ENCODE peak calls at places on chromosomes 7 and 10, in four cellular contexts. H is right lobe of liver, O is AG04450, N is HFF-Myc. W is an unnamed sample.

GRCh38 chr7:2314209-2314955 is at the start of gene SNX8:
- DNase-seq in H (peak), O (peak), N (no peak), W (peak)

GRCh38 chr10:53023411-53023810 is 250.8 kb upstream of the MBL2 start:
- DNase-seq in H (no peak), O (no peak), N (no peak), W (no peak)

GRCh38 chr7:143399151-143399550 is 9.5 kb downstream of the EPHA1 start:
- DNase-seq in H (no peak), O (no peak), N (no peak), W (no peak)

GRCh38 chr7:79506481-79506880 is 53.0 kb upstream of the MAGI2 start:
- DNase-seq in H (no peak), O (peak), N (no peak), W (no peak)

GRCh38 chr10:11017575-11018425 is at the start of gene CELF2:
- DNase-seq in H (peak), O (no peak), N (no peak), W (peak)

GRCh38 chr7:133714654-133715053 is 412.5 kb upstream of the LRGUK start:
- DNase-seq in H (no peak), O (no peak), N (no peak), W (no peak)

GRCh38 chr7:99042957-99043356 is 101.0 kb downstream of the SMURF1 start:
- DNase-seq in H (no peak), O (no peak), N (no peak), W (no peak)

GRCh38 chr7:99618726-99619125 is 2.0 kb downstream of the ZSCAN25 start:
- DNase-seq in H (no peak), O (no peak), N (peak), W (no peak)

GRCh38 chr10:74862625-74863024 is 36.2 kb downstream of the KAT6B start:
- DNase-seq in H (no peak), O (no peak), N (no peak), W (no peak)

GRCh38 chr10:58952747-58953466 is 223.5 kb upstream of the PHYHIPL start:
- DNase-seq in H (no peak), O (no peak), N (peak), W (no peak)

GRCh38 chr7:23347682-23348180 is 48.6 kb downstream of the MALSU1 start:
- DNase-seq in H (no peak), O (no peak), N (peak), W (no peak)

GRCh38 chr10:124414077-124414476 is 4.6 kb downstream of the OAT start:
- DNase-seq in H (no peak), O (no peak), N (no peak), W (no peak)

GRCh38 chr7:51467384-51468017 is 150.9 kb upstream of the COBL start:
- DNase-seq in H (no peak), O (no peak), N (no peak), W (no peak)

GRCh38 chr10:65805993-65806392 is 1119.8 kb upstream of the LRRTM3 start:
- DNase-seq in H (no peak), O (no peak), N (no peak), W (no peak)

GRCh38 chr10:12412671-12413368 is 63.5 kb downstream of the CAMK1D start:
- DNase-seq in H (no peak), O (no peak), N (no peak), W (no peak)

GRCh38 chr10:110820321-110820814 is 51.4 kb upstream of the PDCD4 start:
- DNase-seq in H (no peak), O (no peak), N (no peak), W (no peak)

GRCh38 chr10:110822708-110823291 is 48.9 kb upstream of the PDCD4 start:
- DNase-seq in H (no peak), O (no peak), N (no peak), W (no peak)

GRCh38 chr10:110824152-110824441 is 47.6 kb upstream of the PDCD4 start:
- DNase-seq in H (no peak), O (no peak), N (no peak), W (no peak)

GRCh38 chr10:110822065-110822707 is 49.5 kb upstream of the PDCD4 start:
- DNase-seq in H (no peak), O (no peak), N (no peak), W (no peak)

GRCh38 chr10:110821508-110821907 is 50.2 kb upstream of the PDCD4 start:
- DNase-seq in H (no peak), O (no peak), N (no peak), W (no peak)
- H3K4me3 ChIP-seq in H (no peak), O (no peak), N (no peak), W (no peak)

DNA sequence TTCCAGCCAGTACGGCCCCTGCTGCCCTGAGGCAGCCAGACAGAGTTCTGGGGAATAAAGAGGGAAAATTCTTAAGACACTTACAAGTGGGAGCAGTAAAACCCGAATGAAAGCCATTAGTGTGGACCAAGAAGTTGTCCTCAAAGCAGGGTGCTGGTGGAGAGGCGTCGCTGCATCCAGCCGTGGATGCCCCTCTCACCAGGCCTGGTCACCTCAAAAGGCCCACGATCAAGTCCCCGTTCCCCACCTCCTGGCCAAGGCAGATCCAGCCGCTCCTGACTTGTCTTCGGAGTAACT is 656 bp downstream of the VSTM4 start:
- DNase-seq in H (no peak), O (no peak), N (no peak), W (no peak)
- H3K4me3 ChIP-seq in H (peak), O (peak), N (peak), W (peak)

DNA sequence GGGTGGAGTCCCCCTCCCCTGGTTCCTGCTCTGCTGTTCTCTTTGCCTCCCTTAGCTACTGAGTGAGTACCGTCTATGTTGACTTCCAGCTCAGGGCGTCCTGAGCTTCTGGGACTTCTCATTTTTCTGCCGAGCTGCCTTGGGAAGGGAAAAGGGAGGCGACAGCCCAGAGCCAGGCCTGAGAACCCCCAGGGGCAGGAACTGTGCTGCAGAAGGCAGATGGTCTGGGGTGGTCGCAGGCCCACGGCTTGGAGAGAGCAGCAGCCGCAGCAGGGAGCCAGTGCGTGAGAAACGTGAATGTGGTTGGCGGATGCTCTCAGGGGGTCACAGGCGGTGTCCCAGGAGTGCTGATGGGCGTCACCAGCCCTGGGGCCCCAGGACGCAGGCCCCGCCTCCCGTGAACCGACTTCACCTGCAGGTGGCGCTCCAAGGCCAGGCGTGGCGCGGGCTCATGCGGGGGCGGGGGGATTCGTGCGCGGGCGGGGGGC is 9.2 kb upstream of the PWWP2B start:
- DNase-seq in H (peak), O (no peak), N (peak), W (peak)
- H3K4me3 ChIP-seq in H (no peak), O (no peak), N (no peak), W (no peak)

GRCh38 chr7:41956712-41957111 is 253.8 kb upstream of the INHBA start:
- DNase-seq in H (no peak), O (no peak), N (no peak), W (no peak)

GRCh38 chr7:41955475-41956243 is 252.8 kb upstream of the INHBA start:
- DNase-seq in H (peak), O (peak), N (peak), W (peak)

GRCh38 chr7:41956276-41956675 is 253.4 kb upstream of the INHBA start:
- DNase-seq in H (no peak), O (no peak), N (no peak), W (no peak)
- H3K4me3 ChIP-seq in H (no peak), O (peak), N (no peak), W (no peak)

W was measured in upper lobe of right lung.